ENCODE peak calls at places on chromosomes 1 and 21, in ten cellular contexts. One of them, this sample, is unnamed.

GRCh38 chr1:109083923-109084322 is 6.6 kb upstream of the TMEM167B start:
- DNase-seq in choroid plexus epithelial cell: no peak
- DNase-seq in mucosa of descending colon: no peak
- DNase-seq in AG10803: peak
- DNase-seq in AG09309: no peak
- DNase-seq in SK-N-SH: no peak
- DNase-seq in stomach: no peak
- DNase-seq in mesothelial cell of epicardium: no peak
- DNase-seq in H9: no peak
- DNase-seq in fibroblast of pulmonary artery: no peak
- DNase-seq in this sample: no peak

GRCh38 chr21:45289655-45290515 is 2.2 kb upstream of the POFUT2 start:
- DNase-seq in choroid plexus epithelial cell: peak
- DNase-seq in mucosa of descending colon: no peak
- DNase-seq in AG10803: peak
- DNase-seq in AG09309: no peak
- DNase-seq in SK-N-SH: peak
- DNase-seq in stomach: peak
- DNase-seq in mesothelial cell of epicardium: peak
- DNase-seq in H9: peak
- DNase-seq in fibroblast of pulmonary artery: peak
- DNase-seq in this sample: no peak

GRCh38 chr1:184888505-184888904 is 85.8 kb downstream of the NIBAN1 start:
- DNase-seq in choroid plexus epithelial cell: peak
- DNase-seq in mucosa of descending colon: no peak
- DNase-seq in AG10803: peak
- DNase-seq in AG09309: peak
- DNase-seq in SK-N-SH: no peak
- DNase-seq in stomach: no peak
- DNase-seq in mesothelial cell of epicardium: no peak
- DNase-seq in H9: no peak
- DNase-seq in fibroblast of pulmonary artery: peak
- DNase-seq in this sample: no peak

GRCh38 chr1:31376374-31377134 is 3.7 kb upstream of the FABP3 start:
- DNase-seq in choroid plexus epithelial cell: peak
- DNase-seq in mucosa of descending colon: no peak
- DNase-seq in AG10803: peak
- DNase-seq in AG09309: peak
- DNase-seq in SK-N-SH: peak
- DNase-seq in stomach: no peak
- DNase-seq in mesothelial cell of epicardium: no peak
- DNase-seq in H9: peak
- DNase-seq in fibroblast of pulmonary artery: peak
- DNase-seq in this sample: peak

GRCh38 chr1:145949219-145949618 is 8.6 kb downstream of the LIX1L start:
- DNase-seq in choroid plexus epithelial cell: peak
- DNase-seq in mucosa of descending colon: no peak
- DNase-seq in AG10803: no peak
- DNase-seq in AG09309: no peak
- DNase-seq in SK-N-SH: no peak
- DNase-seq in stomach: no peak
- DNase-seq in mesothelial cell of epicardium: no peak
- DNase-seq in H9: no peak
- DNase-seq in fibroblast of pulmonary artery: no peak
- DNase-seq in this sample: no peak

GRCh38 chr1:182175340-182176068 is 114.0 kb upstream of the ZNF648 start:
- DNase-seq in choroid plexus epithelial cell: no peak
- DNase-seq in mucosa of descending colon: peak
- DNase-seq in AG10803: no peak
- DNase-seq in AG09309: no peak
- DNase-seq in SK-N-SH: no peak
- DNase-seq in stomach: no peak
- DNase-seq in mesothelial cell of epicardium: no peak
- DNase-seq in H9: no peak
- DNase-seq in fibroblast of pulmonary artery: no peak
- DNase-seq in this sample: no peak

GRCh38 chr1:61330018-61330417 is 247.7 kb downstream of the NFIA start:
- DNase-seq in choroid plexus epithelial cell: no peak
- DNase-seq in mucosa of descending colon: no peak
- DNase-seq in AG10803: no peak
- DNase-seq in AG09309: no peak
- DNase-seq in SK-N-SH: no peak
- DNase-seq in stomach: no peak
- DNase-seq in mesothelial cell of epicardium: no peak
- DNase-seq in H9: no peak
- DNase-seq in fibroblast of pulmonary artery: no peak
- DNase-seq in this sample: no peak

GRCh38 chr1:54810144-54810942 is 9.2 kb upstream of the TTC22 start:
- DNase-seq in choroid plexus epithelial cell: peak
- DNase-seq in mucosa of descending colon: no peak
- DNase-seq in AG10803: peak
- DNase-seq in AG09309: no peak
- DNase-seq in SK-N-SH: peak
- DNase-seq in stomach: peak
- DNase-seq in mesothelial cell of epicardium: peak
- DNase-seq in H9: peak
- DNase-seq in fibroblast of pulmonary artery: peak
- DNase-seq in this sample: peak

GRCh38 chr1:200923607-200924006 is 28.9 kb downstream of the INAVA start:
- DNase-seq in choroid plexus epithelial cell: peak
- DNase-seq in mucosa of descending colon: no peak
- DNase-seq in AG10803: peak
- DNase-seq in AG09309: no peak
- DNase-seq in SK-N-SH: no peak
- DNase-seq in stomach: no peak
- DNase-seq in mesothelial cell of epicardium: no peak
- DNase-seq in H9: no peak
- DNase-seq in fibroblast of pulmonary artery: no peak
- DNase-seq in this sample: no peak

GRCh38 chr1:149986486-149987296 is 23.8 kb downstream of the OTUD7B start:
- DNase-seq in choroid plexus epithelial cell: peak
- DNase-seq in mucosa of descending colon: no peak
- DNase-seq in AG10803: peak
- DNase-seq in AG09309: peak
- DNase-seq in SK-N-SH: no peak
- DNase-seq in stomach: no peak
- DNase-seq in mesothelial cell of epicardium: no peak
- DNase-seq in H9: no peak
- DNase-seq in fibroblast of pulmonary artery: peak
- DNase-seq in this sample: no peak

GRCh38 chr21:36478207-36478701 is 1.7 kb downstream of the CLDN14 start:
- DNase-seq in choroid plexus epithelial cell: peak
- DNase-seq in mucosa of descending colon: no peak
- DNase-seq in AG10803: peak
- DNase-seq in AG09309: peak
- DNase-seq in SK-N-SH: no peak
- DNase-seq in stomach: no peak
- DNase-seq in mesothelial cell of epicardium: no peak
- DNase-seq in H9: no peak
- DNase-seq in fibroblast of pulmonary artery: peak
- DNase-seq in this sample: no peak

GRCh38 chr1:79460773-79461436 is 454.4 kb upstream of the ADGRL4 start:
- DNase-seq in choroid plexus epithelial cell: no peak
- DNase-seq in mucosa of descending colon: no peak
- DNase-seq in AG10803: no peak
- DNase-seq in AG09309: no peak
- DNase-seq in SK-N-SH: no peak
- DNase-seq in stomach: no peak
- DNase-seq in mesothelial cell of epicardium: no peak
- DNase-seq in H9: no peak
- DNase-seq in fibroblast of pulmonary artery: no peak
- DNase-seq in this sample: no peak

GRCh38 chr1:24155011-24155782 is 12.3 kb upstream of the IL22RA1 start:
- DNase-seq in choroid plexus epithelial cell: no peak
- DNase-seq in mucosa of descending colon: peak
- DNase-seq in AG10803: no peak
- DNase-seq in AG09309: no peak
- DNase-seq in SK-N-SH: peak
- DNase-seq in stomach: peak
- DNase-seq in mesothelial cell of epicardium: no peak
- DNase-seq in H9: peak
- DNase-seq in fibroblast of pulmonary artery: no peak
- DNase-seq in this sample: no peak

GRCh38 chr1:103461171-103462105 is 64.1 kb upstream of the RNPC3 start:
- DNase-seq in choroid plexus epithelial cell: peak
- DNase-seq in mucosa of descending colon: no peak
- DNase-seq in AG10803: peak
- DNase-seq in AG09309: no peak
- DNase-seq in SK-N-SH: peak
- DNase-seq in stomach: no peak
- DNase-seq in mesothelial cell of epicardium: no peak
- DNase-seq in H9: no peak
- DNase-seq in fibroblast of pulmonary artery: peak
- DNase-seq in this sample: no peak

GRCh38 chr21:42112857-42113256 is 41.7 kb downstream of the UMODL1 start:
- DNase-seq in choroid plexus epithelial cell: peak
- DNase-seq in mucosa of descending colon: no peak
- DNase-seq in AG10803: peak
- DNase-seq in AG09309: no peak
- DNase-seq in SK-N-SH: no peak
- DNase-seq in stomach: no peak
- DNase-seq in mesothelial cell of epicardium: no peak
- DNase-seq in H9: no peak
- DNase-seq in fibroblast of pulmonary artery: peak
- DNase-seq in this sample: no peak

GRCh38 chr1:15522551-15522950 is 1.5 kb downstream of the CASP9 start:
- DNase-seq in choroid plexus epithelial cell: no peak
- DNase-seq in mucosa of descending colon: no peak
- DNase-seq in AG10803: no peak
- DNase-seq in AG09309: no peak
- DNase-seq in SK-N-SH: no peak
- DNase-seq in stomach: peak
- DNase-seq in mesothelial cell of epicardium: no peak
- DNase-seq in H9: no peak
- DNase-seq in fibroblast of pulmonary artery: no peak
- DNase-seq in this sample: no peak

GRCh38 chr1:14366361-14367018 is 232.0 kb upstream of the KAZN start:
- DNase-seq in choroid plexus epithelial cell: peak
- DNase-seq in mucosa of descending colon: peak
- DNase-seq in AG10803: no peak
- DNase-seq in AG09309: no peak
- DNase-seq in SK-N-SH: peak
- DNase-seq in stomach: no peak
- DNase-seq in mesothelial cell of epicardium: no peak
- DNase-seq in H9: peak
- DNase-seq in fibroblast of pulmonary artery: peak
- DNase-seq in this sample: peak

GRCh38 chr1:157399984-157400382 is 152.3 kb downstream of the FCRL5 start:
- DNase-seq in choroid plexus epithelial cell: peak
- DNase-seq in mucosa of descending colon: no peak
- DNase-seq in AG10803: no peak
- DNase-seq in AG09309: no peak
- DNase-seq in SK-N-SH: no peak
- DNase-seq in stomach: no peak
- DNase-seq in mesothelial cell of epicardium: no peak
- DNase-seq in H9: no peak
- DNase-seq in fibroblast of pulmonary artery: peak
- DNase-seq in this sample: no peak

GRCh38 chr1:233843523-233844204 is 60.8 kb upstream of the SLC35F3 start:
- DNase-seq in choroid plexus epithelial cell: no peak
- DNase-seq in mucosa of descending colon: no peak
- DNase-seq in AG10803: no peak
- DNase-seq in AG09309: no peak
- DNase-seq in SK-N-SH: no peak
- DNase-seq in stomach: no peak
- DNase-seq in mesothelial cell of epicardium: no peak
- DNase-seq in H9: no peak
- DNase-seq in fibroblast of pulmonary artery: no peak
- DNase-seq in this sample: no peak

GRCh38 chr1:197314672-197315071 is 46.6 kb downstream of the CRB1 start:
- DNase-seq in choroid plexus epithelial cell: no peak
- DNase-seq in mucosa of descending colon: no peak
- DNase-seq in AG10803: no peak
- DNase-seq in AG09309: no peak
- DNase-seq in SK-N-SH: no peak
- DNase-seq in stomach: no peak
- DNase-seq in mesothelial cell of epicardium: no peak
- DNase-seq in H9: no peak
- DNase-seq in fibroblast of pulmonary artery: no peak
- DNase-seq in this sample: no peak
- TF ChIP-seq CTCF in choroid plexus epithelial cell: no peak
- TF ChIP-seq CTCF in mucosa of descending colon: no peak
- TF ChIP-seq CTCF in AG10803: no peak
- TF ChIP-seq CTCF in AG09309: no peak
- TF ChIP-seq CTCF in SK-N-SH: peak
- TF ChIP-seq CTCF in stomach: no peak
- TF ChIP-seq CTCF in mesothelial cell of epicardium: no peak
- TF ChIP-seq CTCF in H9: no peak
- TF ChIP-seq CTCF in fibroblast of pulmonary artery: no peak
- TF ChIP-seq CTCF in this sample: no peak

GRCh38 chr21:34722684-34723300 is 54.0 kb downstream of the CLIC6 start:
- DNase-seq in choroid plexus epithelial cell: no peak
- DNase-seq in mucosa of descending colon: no peak
- DNase-seq in AG10803: no peak
- DNase-seq in AG09309: no peak
- DNase-seq in SK-N-SH: peak
- DNase-seq in stomach: no peak
- DNase-seq in mesothelial cell of epicardium: no peak
- DNase-seq in H9: peak
- DNase-seq in fibroblast of pulmonary artery: no peak
- DNase-seq in this sample: no peak
- TF ChIP-seq CTCF in choroid plexus epithelial cell: peak
- TF ChIP-seq CTCF in mucosa of descending colon: peak
- TF ChIP-seq CTCF in AG10803: peak
- TF ChIP-seq CTCF in AG09309: peak
- TF ChIP-seq CTCF in SK-N-SH: peak
- TF ChIP-seq CTCF in stomach: peak
- TF ChIP-seq CTCF in mesothelial cell of epicardium: peak
- TF ChIP-seq CTCF in H9: peak
- TF ChIP-seq CTCF in fibroblast of pulmonary artery: peak
- TF ChIP-seq CTCF in this sample: peak

DNA sequence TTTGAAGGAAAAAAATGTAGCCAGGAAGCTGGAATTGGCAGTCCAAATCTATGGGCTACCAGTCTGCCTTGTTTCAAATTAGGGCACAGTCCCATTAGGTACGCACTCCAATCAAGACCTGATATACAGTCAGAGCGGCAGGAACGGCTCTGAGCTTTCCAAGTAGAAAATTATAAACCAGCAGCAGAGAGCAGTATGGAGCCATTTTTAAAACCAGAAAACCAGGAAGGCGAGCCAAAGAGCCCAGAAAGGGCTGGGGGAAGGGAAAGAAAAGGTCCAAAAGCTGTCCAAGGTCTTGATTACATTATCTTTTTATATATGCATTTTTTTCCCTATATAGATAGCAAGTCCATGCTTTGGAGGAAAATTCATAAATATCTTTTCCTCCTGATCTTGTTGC is 719.0 kb downstream of the RWDD3 start:
- DNase-seq in choroid plexus epithelial cell: peak
- DNase-seq in mucosa of descending colon: no peak
- DNase-seq in AG10803: peak
- DNase-seq in AG09309: no peak
- DNase-seq in SK-N-SH: peak
- DNase-seq in stomach: no peak
- DNase-seq in mesothelial cell of epicardium: no peak
- DNase-seq in H9: peak
- DNase-seq in fibroblast of pulmonary artery: peak
- DNase-seq in this sample: no peak
- TF ChIP-seq CTCF in choroid plexus epithelial cell: peak
- TF ChIP-seq CTCF in mucosa of descending colon: no peak
- TF ChIP-seq CTCF in AG10803: peak
- TF ChIP-seq CTCF in AG09309: no peak
- TF ChIP-seq CTCF in SK-N-SH: no peak
- TF ChIP-seq CTCF in stomach: no peak
- TF ChIP-seq CTCF in mesothelial cell of epicardium: peak
- TF ChIP-seq CTCF in H9: peak
- TF ChIP-seq CTCF in fibroblast of pulmonary artery: peak
- TF ChIP-seq CTCF in this sample: no peak

GRCh38 chr1:212457740-212458338 is 25.1 kb downstream of the NENF start:
- DNase-seq in choroid plexus epithelial cell: peak
- DNase-seq in mucosa of descending colon: no peak
- DNase-seq in AG10803: no peak
- DNase-seq in AG09309: no peak
- DNase-seq in SK-N-SH: peak
- DNase-seq in stomach: peak
- DNase-seq in mesothelial cell of epicardium: no peak
- DNase-seq in H9: peak
- DNase-seq in fibroblast of pulmonary artery: peak
- DNase-seq in this sample: peak
- TF ChIP-seq CTCF in choroid plexus epithelial cell: peak
- TF ChIP-seq CTCF in mucosa of descending colon: peak
- TF ChIP-seq CTCF in AG10803: peak
- TF ChIP-seq CTCF in AG09309: peak
- TF ChIP-seq CTCF in SK-N-SH: peak
- TF ChIP-seq CTCF in stomach: peak
- TF ChIP-seq CTCF in mesothelial cell of epicardium: peak
- TF ChIP-seq CTCF in H9: peak
- TF ChIP-seq CTCF in fibroblast of pulmonary artery: peak
- TF ChIP-seq CTCF in this sample: peak

This sample was measured in glutamatergic neuron.